ENCODE peak calls at places on chromosomes 16 and 17, in ten cellular contexts. O is NCI-H2029 treated with DMSO at 0.1 percent for 48 hours, H is lung microvascular endothelial cell, Z is NCI-H345, C is Right ventricle myocardium inferior, R is tibial nerve, Q is nephron progenitor cell, Y is GM03348, U is left cardiac atrium, P is T-helper 1 cell. A is an unnamed sample.
A peak's percentile ranks its signal among the peaks of the same experiment; 100 is the strongest.

GRCh38 chr17:71202449-71202848 is 918.4 kb upstream of the SOX9 start:
- DNase-seq in O (no peak), H (no peak), Z (no peak), C (no peak), R (no peak), Q (no peak), Y (no peak), U (no peak), P (no peak), A (no peak)

GRCh38 chr17:47982645-47983440 is 11.9 kb downstream of the CDK5RAP3 start:
- DNase-seq in O (no peak), H (peak; percentile 21), Z (no peak), C (no peak), R (no peak), Q (no peak), Y (no peak), U (no peak), P (no peak), A (no peak)

GRCh38 chr17:80877095-80877828 is 114.4 kb upstream of the CHMP6 start:
- DNase-seq in O (no peak), H (no peak), Z (no peak), C (peak; percentile 9), R (no peak), Q (no peak), Y (no peak), U (peak; percentile 9), P (no peak), A (no peak)

GRCh38 chr17:65231662-65232335 is 94.6 kb downstream of the RGS9 start:
- DNase-seq in O (peak; percentile 10), H (peak; percentile 88), Z (peak; percentile 77), C (no peak), R (no peak), Q (peak; percentile 64), Y (peak; percentile 95), U (peak; percentile 37), P (no peak), A (no peak)

GRCh38 chr17:71338396-71338795 is 782.4 kb upstream of the SOX9 start:
- DNase-seq in O (no peak), H (no peak), Z (no peak), C (no peak), R (no peak), Q (no peak), Y (peak; percentile 65), U (no peak), P (no peak), A (no peak)

GRCh38 chr16:825298-826061 is 24.9 kb upstream of the GNG13 start:
- DNase-seq in O (no peak), H (no peak), Z (peak; percentile 57), C (peak; percentile 28), R (no peak), Q (no peak), Y (peak; percentile 81), U (no peak), P (no peak), A (no peak)

GRCh38 chr17:48054238-48055185 is 6.4 kb downstream of the NFE2L1 start:
- DNase-seq in O (peak; percentile 85), H (peak; percentile 61), Z (peak; percentile 16), C (peak; percentile 85), R (peak; percentile 60), Q (peak; percentile 89), Y (peak; percentile 77), U (peak; percentile 75), P (no peak), A (peak; percentile 91)

GRCh38 chr17:28101919-28102318 is 59.4 kb downstream of the NLK start:
- DNase-seq in O (no peak), H (no peak), Z (no peak), C (no peak), R (no peak), Q (no peak), Y (no peak), U (no peak), P (no peak), A (no peak)

GRCh38 chr17:81959362-81960129 is 1.4 kb downstream of the NOTUM start:
- DNase-seq in O (no peak), H (peak; percentile 54), Z (peak; percentile 52), C (peak; percentile 92), R (peak; percentile 52), Q (peak; percentile 82), Y (peak; percentile 89), U (peak; percentile 74), P (peak; percentile 80), A (no peak)

GRCh38 chr16:55359946-55360345 is 35.9 kb downstream of the IRX6 start:
- DNase-seq in O (no peak), H (no peak), Z (no peak), C (no peak), R (no peak), Q (no peak), Y (no peak), U (no peak), P (no peak), A (no peak)

GRCh38 chr16:967077-967541 is 3.7 kb downstream of the LMF1 start:
- DNase-seq in O (no peak), H (no peak), Z (no peak), C (peak; percentile 47), R (no peak), Q (no peak), Y (no peak), U (no peak), P (no peak), A (no peak)

GRCh38 chr17:55709440-55709839 is 13.2 kb downstream of the TMEM100 start:
- DNase-seq in O (no peak), H (no peak), Z (no peak), C (no peak), R (no peak), Q (no peak), Y (no peak), U (no peak), P (no peak), A (no peak)

GRCh38 chr17:22310717-22311686 is 618.7 kb downstream of the KCNJ18 start:
- DNase-seq in O (no peak), H (no peak), Z (no peak), C (no peak), R (no peak), Q (no peak), Y (no peak), U (peak; percentile 81), P (no peak), A (peak; percentile 79)

GRCh38 chr17:36671144-36671543 is 69.8 kb downstream of the MRM1 start:
- DNase-seq in O (no peak), H (no peak), Z (no peak), C (peak; percentile 31), R (no peak), Q (no peak), Y (no peak), U (no peak), P (no peak), A (no peak)

GRCh38 chr17:5580367-5580766 is 3.9 kb downstream of the NLRP1 start:
- DNase-seq in O (no peak), H (no peak), Z (no peak), C (no peak), R (no peak), Q (no peak), Y (peak; percentile 64), U (no peak), P (no peak), A (no peak)

GRCh38 chr16:526181-527014 is 1.1 kb upstream of the CAPN15 start:
- DNase-seq in O (no peak), H (peak; percentile 46), Z (peak; percentile 26), C (peak; percentile 77), R (no peak), Q (peak; percentile 60), Y (peak; percentile 41), U (peak; percentile 75), P (no peak), A (no peak)

GRCh38 chr17:81941484-81942166 is 4.5 kb upstream of the PYCR1 start:
- DNase-seq in O (no peak), H (no peak), Z (no peak), C (peak; percentile 73), R (no peak), Q (peak; percentile 37), Y (no peak), U (no peak), P (no peak), A (no peak)